ENCODE peak calls at places on chromosomes 11 and 22, in four cellular contexts. X, U, T and M are unnamed samples.

GRCh38 chr11:40391679-40392078 is 1067.8 kb downstream of the LRRC4C start:
- DNase-seq in U (no peak), T (no peak), X (no peak), M (no peak)

GRCh38 chr11:60169264-60169915 is 13.5 kb downstream of the MS4A6A start:
- DNase-seq in T (no peak), U (no peak), X (no peak), M (peak; percentile 81)

GRCh38 chr11:4076774-4077173 is 17.8 kb upstream of the RRM1 start:
- DNase-seq in U (no peak), X (no peak), T (no peak), M (no peak)

GRCh38 chr22:39264344-39265116 is 19.7 kb upstream of the PDGFB start:
- DNase-seq in X (no peak), T (no peak), U (no peak), M (no peak)

GRCh38 chr11:108734956-108735559 is 70.2 kb downstream of the DDX10 start:
- DNase-seq in X (peak; percentile 19), U (no peak), T (no peak), M (peak; percentile 41)

GRCh38 chr22:49136816-49137180 is 690.9 kb downstream of the BRD1 start:
- DNase-seq in T (no peak), U (no peak), X (no peak), M (no peak)

GRCh38 chr22:40628354-40629042 is 8.0 kb downstream of the MRTFA start:
- DNase-seq in T (no peak), X (peak; percentile 61), U (no peak), M (no peak)

GRCh38 chr11:95453616-95454118 is 222.7 kb upstream of the SESN3 start:
- DNase-seq in X (no peak), T (no peak), U (no peak), M (no peak)

GRCh38 chr11:107858217-107859070 is at the start of gene SLC35F2:
- DNase-seq in T (peak; percentile 86), U (peak; percentile 47), X (peak; percentile 37), M (peak; percentile 94)

GRCh38 chr22:47043835-47044721 is 281.6 kb downstream of the TBC1D22A start:
- DNase-seq in X (peak; percentile 54), T (peak; percentile 75), U (no peak), M (no peak)

GRCh38 chr11:77193915-77194830 is 66.1 kb downstream of the MYO7A start:
- DNase-seq in U (no peak), T (no peak), X (no peak), M (no peak)

GRCh38 chr11:33636104-33636503 is 64.5 kb downstream of the C11orf91 start:
- DNase-seq in X (no peak), U (no peak), T (no peak), M (no peak)

GRCh38 chr22:22944268-22944985 is 56.8 kb downstream of the IGLL5 start:
- DNase-seq in U (no peak), T (peak; percentile 27), X (no peak), M (no peak)

GRCh38 chr11:47078751-47079524 is 97.7 kb downstream of the ARFGAP2 start:
- DNase-seq in X (peak; percentile 8), T (no peak), U (no peak), M (no peak)

GRCh38 chr22:32558681-32559355 is 84.2 kb downstream of the FBXO7 start:
- DNase-seq in U (no peak), X (peak; percentile 79), T (no peak), M (no peak)

GRCh38 chr11:70913715-70914231 is 338.6 kb downstream of the SHANK2 start:
- DNase-seq in X (no peak), U (peak; percentile 15), T (no peak), M (peak; percentile 27)

GRCh38 chr11:43830928-43831440 is 49.6 kb upstream of the ALKBH3 start:
- DNase-seq in X (peak; percentile 100), U (peak; percentile 7), T (no peak), M (peak; percentile 93)

GRCh38 chr11:76724162-76724768 is 53.7 kb upstream of the LRRC32 start:
- DNase-seq in U (no peak), T (no peak), X (no peak), M (no peak)

GRCh38 chr22:46352276-46352675 is 16.8 kb downstream of the TRMU start:
- DNase-seq in X (no peak), T (peak; percentile 24), U (no peak), M (no peak)

GRCh38 chr11:13784848-13785247 is 116.4 kb downstream of the FAR1 start:
- DNase-seq in U (no peak), T (no peak), X (no peak), M (no peak)

GRCh38 chr11:124535552-124536232 is 7.8 kb downstream of the OR8B12 start:
- DNase-seq in T (no peak), X (peak; percentile 6), U (no peak), M (peak; percentile 62)

GRCh38 chr11:121563003-121563402 is 110.2 kb upstream of the SORL1-AS1 start:
- DNase-seq in T (no peak), U (no peak), X (no peak), M (no peak)

GRCh38 chr22:38071421-38072321 is 12.3 kb downstream of the SLC16A8 start:
- DNase-seq in T (no peak), X (no peak), U (no peak), M (no peak)

GRCh38 chr11:120400564-120401364 is 64.6 kb downstream of the ARHGEF12 start:
- DNase-seq in X (peak; percentile 99), U (no peak), T (no peak), M (peak; percentile 37)

GRCh38 chr11:78192223-78192719 is 3.6 kb downstream of the USP35 start:
- DNase-seq in U (no peak), X (no peak), T (no peak), M (no peak)

GRCh38 chr11:62546937-62547625 is 475 bp upstream of the AHNAK start:
- DNase-seq in X (peak; percentile 49), U (no peak), T (no peak), M (peak; percentile 76)

GRCh38 chr11:111194789-111195188 is 50.7 kb upstream of the POU2AF2 start:
- DNase-seq in X (no peak), T (no peak), U (no peak), M (no peak)

GRCh38 chr11:40293655-40294342 is 1165.7 kb downstream of the LRRC4C start:
- DNase-seq in T (peak; percentile 79), U (peak; percentile 56), X (peak; percentile 92), M (peak; percentile 97)

GRCh38 chr11:134432776-134433175 is 20.7 kb upstream of the B3GAT1 start:
- DNase-seq in X (no peak), T (no peak), U (no peak), M (no peak)

GRCh38 chr11:96075532-96075959 is 151.6 kb upstream of the MTMR2 start:
- DNase-seq in T (no peak), X (peak; percentile 23), U (no peak), M (peak; percentile 94)

DNA sequence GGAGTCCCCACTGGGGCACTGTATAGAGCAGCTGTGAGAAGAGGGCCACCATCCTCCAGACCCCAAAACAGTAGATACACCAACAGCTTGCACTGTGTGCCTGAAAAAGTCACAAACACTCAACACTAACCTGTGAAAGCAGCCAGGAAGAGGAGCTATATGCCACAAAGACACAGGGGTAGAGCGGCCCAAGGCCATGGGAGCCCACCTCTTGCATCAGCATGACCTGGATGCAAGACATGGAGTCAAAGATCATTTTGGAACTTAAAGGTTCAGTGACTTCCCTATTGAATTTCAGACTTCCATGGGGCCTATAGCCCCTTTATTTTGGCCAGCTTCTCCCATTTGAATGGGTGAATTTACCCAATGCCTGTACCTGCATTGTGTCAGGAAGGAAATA is 29.7 kb upstream of the CYB5R3 start:
- DNase-seq in U (no peak), T (no peak), X (no peak), M (no peak)
- H4K5ac ChIP-seq in U (no peak overlapping the region), T (no peak overlapping the region), X (no peak overlapping the region), M (no peak overlapping the region)

GRCh38 chr11:66015094-66015881 is 3.5 kb downstream of the CST6 start:
- DNase-seq in T (no peak), X (no peak), U (no peak), M (no peak)
- H2AK5ac ChIP-seq in T (no peak overlapping the region), X (peak overlapping the region; percentile 82), U (no peak overlapping the region), M (no peak overlapping the region)

GRCh38 chr11:1668911-1669473 is 28.0 kb upstream of the KRTAP5-6 start:
- DNase-seq in X (no peak), T (no peak), U (no peak), M (no peak)
- H4K5ac ChIP-seq in X (no peak overlapping the region), T (no peak overlapping the region), U (no peak overlapping the region), M (no peak overlapping the region)

DNA sequence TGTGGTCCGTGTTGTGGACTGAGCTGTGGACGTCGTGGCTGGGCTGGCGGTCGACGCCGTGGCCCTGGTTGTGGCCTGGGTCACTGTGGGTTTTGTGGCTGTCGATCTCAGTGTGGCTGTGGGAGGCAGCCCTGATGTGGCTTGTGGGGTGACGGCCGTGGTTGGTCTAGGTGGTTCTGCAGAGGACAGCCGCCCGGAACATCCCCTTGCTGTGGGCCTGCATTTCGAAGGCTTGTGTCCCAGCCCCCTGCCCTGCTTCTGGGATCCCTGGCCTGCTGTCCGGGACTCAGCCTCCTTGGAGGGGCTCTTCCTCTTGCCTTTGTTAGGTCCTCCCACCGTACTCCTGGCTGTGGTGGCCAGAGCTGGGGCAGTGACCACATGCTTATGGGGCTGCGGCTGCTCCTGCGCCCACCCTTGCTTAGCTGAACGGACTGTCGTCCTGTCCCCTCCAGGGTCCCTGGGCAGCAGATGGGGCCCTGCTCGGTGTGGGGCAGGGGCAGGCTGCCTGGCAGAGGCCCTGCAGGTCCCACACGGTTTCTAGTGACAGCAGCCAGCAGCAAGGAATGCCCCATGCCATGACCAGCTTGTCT is 17.1 kb downstream of the MUC6 start:
- DNase-seq in T (no peak), U (no peak), X (no peak), M (no peak)
- H2AK5ac ChIP-seq in T (no peak overlapping the region), U (no peak overlapping the region), X (no peak overlapping the region), M (no peak overlapping the region)

GRCh38 chr22:44424867-44425351 is 73.1 kb downstream of the RTL6 start:
- DNase-seq in U (no peak), T (no peak), X (no peak), M (no peak)

GRCh38 chr22:44428941-44429615 is 69.0 kb downstream of the RTL6 start:
- DNase-seq in T (peak; percentile 27), X (no peak), U (no peak), M (no peak)

GRCh38 chr22:44425356-44425755 is 72.7 kb downstream of the RTL6 start:
- DNase-seq in T (no peak), U (no peak), X (peak; percentile 38), M (peak; percentile 19)

GRCh38 chr22:44427506-44428470 is 70.2 kb downstream of the RTL6 start:
- DNase-seq in X (no peak), T (no peak), U (no peak), M (no peak)

GRCh38 chr22:44426981-44427380 is 71.1 kb downstream of the RTL6 start:
- DNase-seq in U (no peak), T (no peak), X (no peak), M (no peak)
- H4K5ac ChIP-seq in U (no peak overlapping the region), T (no peak overlapping the region), X (no peak overlapping the region), M (no peak overlapping the region)

GRCh38 chr11:102288745-102289083 is 28.6 kb upstream of the BIRC3 start:
- DNase-seq in T (no peak), U (no peak), X (no peak), M (no peak)

GRCh38 chr11:102286292-102286691 is 31.0 kb upstream of the BIRC3 start:
- DNase-seq in U (no peak), X (no peak), T (no peak), M (no peak)

GRCh38 chr11:102287963-102288744 is 29.1 kb upstream of the BIRC3 start:
- DNase-seq in U (no peak), T (peak; percentile 46), X (peak; percentile 82), M (peak; percentile 78)

GRCh38 chr11:102291831-102292230 is 25.5 kb upstream of the BIRC3 start:
- DNase-seq in T (no peak), X (no peak), U (no peak), M (no peak)

GRCh38 chr11:102289510-102290078 is 27.7 kb upstream of the BIRC3 start:
- DNase-seq in X (no peak), U (no peak), T (no peak), M (no peak)
- H2AK5ac ChIP-seq in X (peak overlapping the region; percentile 32), U (no peak overlapping the region), T (no peak overlapping the region), M (no peak overlapping the region)

GRCh38 chr11:65606876-65607613 is 7.0 kb downstream of the MAP3K11 start:
- DNase-seq in T (peak; percentile 99), U (peak; percentile 94), X (peak; percentile 93), M (peak; percentile 100)
- H4K5ac ChIP-seq in T (no peak overlapping the region), U (no peak overlapping the region), X (no peak overlapping the region), M (no peak overlapping the region)